ENCODE peak calls at places on chromosomes 13 and 19, in five cellular contexts. A, X, Q, F and L are unnamed samples.

GRCh38 chr19:2323707-2324106 is 4.7 kb downstream of the LSM7 start:
- DNase-seq in A (no peak), X (no peak), Q (no peak), F (no peak), L (no peak)

GRCh38 chr19:38666662-38667448 is 19.4 kb downstream of the ACTN4 start:
- DNase-seq in A (no peak), X (no peak), Q (peak), F (no peak), L (no peak)

GRCh38 chr19:38135150-38135998 is 88.6 kb downstream of the DPF1 start:
- DNase-seq in A (no peak), X (no peak), Q (no peak), F (no peak), L (no peak)

GRCh38 chr13:50527612-50528509 is 315.6 kb downstream of the DLEU7 start:
- DNase-seq in A (no peak), X (no peak), Q (no peak), F (no peak), L (no peak)

GRCh38 chr19:7924651-7925170 is 1.2 kb downstream of the CTXN1 start:
- DNase-seq in A (no peak), X (no peak), Q (no peak), F (no peak), L (no peak)

GRCh38 chr13:69999875-70000274 is 107.8 kb upstream of the ATXN8OS start:
- DNase-seq in A (no peak), X (no peak), Q (no peak), F (no peak), L (no peak)

GRCh38 chr19:1491114-1491848 is at the start of gene REEP6:
- DNase-seq in A (no peak), X (no peak), Q (no peak), F (no peak), L (no peak)

GRCh38 chr13:39803156-39803555 is 147.7 kb downstream of the COG6 start:
- DNase-seq in A (no peak), X (no peak), Q (no peak), F (no peak), L (no peak)

GRCh38 chr13:71254384-71254783 is 612.6 kb downstream of the DACH1 start:
- DNase-seq in A (no peak), X (no peak), Q (no peak), F (no peak), L (no peak)

GRCh38 chr13:24618219-24618955 is 61.8 kb upstream of the ATP12A start:
- DNase-seq in A (no peak), X (no peak), Q (peak), F (no peak), L (no peak)

GRCh38 chr13:66803013-66803739 is 427.0 kb downstream of the PCDH9 start:
- DNase-seq in A (no peak), X (peak), Q (no peak), F (peak), L (peak)

GRCh38 chr19:34253711-34254551 is 423 bp upstream of the GARRE1 start:
- DNase-seq in A (peak), X (no peak), Q (no peak), F (peak), L (peak)

GRCh38 chr19:56751078-56751489 is 79.5 kb upstream of the ZNF835 start:
- DNase-seq in A (no peak), X (no peak), Q (no peak), F (no peak), L (no peak)

GRCh38 chr19:11054628-11055027 is 34.6 kb upstream of the LDLR start:
- DNase-seq in A (no peak), X (no peak), Q (no peak), F (no peak), L (no peak)

GRCh38 chr13:99342723-99343315 is 35.6 kb upstream of the GPR183 start:
- DNase-seq in A (no peak), X (no peak), Q (no peak), F (no peak), L (no peak)

GRCh38 chr13:22517544-22517943 is 663.2 kb upstream of the SGCG start:
- DNase-seq in A (no peak), X (no peak), Q (no peak), F (peak), L (no peak)

GRCh38 chr19:40778865-40779284 is 828 bp downstream of the RAB4B start:
- DNase-seq in A (no peak), X (no peak), Q (no peak), F (no peak), L (no peak)

GRCh38 chr13:77510156-77510555 is 25.4 kb upstream of the SCEL start:
- DNase-seq in A (no peak), X (no peak), Q (no peak), F (no peak), L (no peak)

GRCh38 chr19:35013047-35013819 is 13.1 kb downstream of the GRAMD1A start:
- DNase-seq in A (peak), X (no peak), Q (peak), F (no peak), L (peak)

GRCh38 chr13:36858285-36858684 is 39.3 kb downstream of the RFXAP start:
- DNase-seq in A (peak), X (peak), Q (no peak), F (peak), L (peak)